ENCODE peak calls at places on chromosomes 11 and 22, in nine cellular contexts. I, C, N, J, Q, U, K, T and H are unnamed samples.

GRCh38 chr11:10305262-10305963 is 540 bp downstream of the ADM start:
- DNase-seq in N (peak; percentile 32), I (peak; percentile 44), U (peak; percentile 52), C (peak; percentile 89), Q (peak; percentile 75), T (no peak), K (peak; percentile 42), J (peak; percentile 79), H (no peak)

GRCh38 chr11:121450424-121450823 is 1.7 kb upstream of the SORL1 start:
- DNase-seq in K (no peak), N (no peak), I (no peak), U (no peak), Q (no peak), J (no peak), T (no peak), C (no peak), H (no peak)

GRCh38 chr11:35011389-35011788 is 95.0 kb downstream of the PDHX start:
- DNase-seq in U (no peak), J (no peak), N (no peak), T (no peak), Q (no peak), C (no peak), I (no peak), K (no peak), H (no peak)

GRCh38 chr11:20110908-20111669 is 49.2 kb downstream of the DBX1 start:
- DNase-seq in J (peak; percentile 53), T (no peak), U (no peak), I (no peak), K (peak; percentile 49), N (no peak), Q (no peak), C (no peak), H (peak; percentile 35)

GRCh38 chr11:31655483-31655882 is 145.9 kb downstream of the ELP4 start:
- DNase-seq in K (no peak), T (no peak), I (no peak), Q (no peak), J (no peak), U (no peak), N (no peak), C (no peak), H (no peak)

GRCh38 chr22:47270463-47271135 is 508.1 kb downstream of the TBC1D22A start:
- DNase-seq in I (no peak), T (no peak), U (no peak), K (no peak), J (no peak), C (no peak), N (no peak), Q (no peak), H (no peak)

GRCh38 chr11:116928102-116928777 is 90.8 kb upstream of the APOA1 start:
- DNase-seq in N (no peak), I (no peak), Q (no peak), K (no peak), U (no peak), C (no peak), T (no peak), J (no peak), H (no peak)

GRCh38 chr11:85076535-85077330 is 550.4 kb downstream of the DLG2 start:
- DNase-seq in J (no peak), T (no peak), Q (no peak), C (no peak), K (no peak), I (no peak), U (no peak), N (no peak), H (no peak)

GRCh38 chr11:125251956-125252355 is 87.4 kb downstream of the PKNOX2 start:
- DNase-seq in I (no peak), T (no peak), Q (peak; percentile 47), N (no peak), C (no peak), J (no peak), U (no peak), K (no peak), H (no peak)

GRCh38 chr11:86244522-86245368 is at the start of gene EED:
- DNase-seq in Q (peak; percentile 98), T (peak; percentile 91), N (peak; percentile 97), C (peak; percentile 99), K (peak; percentile 94), U (peak; percentile 96), I (peak; percentile 91), J (peak; percentile 96), H (peak; percentile 92)

GRCh38 chr11:100687032-100687629 is at the start of gene ARHGAP42:
- DNase-seq in Q (peak; percentile 82), I (peak; percentile 67), C (peak; percentile 92), U (peak; percentile 75), K (peak; percentile 55), J (peak; percentile 85), N (peak; percentile 78), T (peak; percentile 64), H (peak; percentile 45)

GRCh38 chr11:32893947-32894827 is 1.6 kb downstream of the QSER1 start:
- DNase-seq in I (no peak), U (no peak), N (no peak), K (peak; percentile 26), C (no peak), Q (no peak), J (no peak), T (peak; percentile 61), H (no peak)

GRCh38 chr11:22666700-22667439 is 459 bp downstream of the GAS2 start:
- DNase-seq in I (no peak), C (peak; percentile 87), U (peak; percentile 66), N (peak; percentile 50), J (peak; percentile 82), K (no peak), Q (peak; percentile 68), T (no peak), H (no peak)

GRCh38 chr11:87878373-87878779 is 296.9 kb downstream of the RAB38 start:
- DNase-seq in K (peak; percentile 20), Q (no peak), U (no peak), N (no peak), J (no peak), T (no peak), I (no peak), C (no peak), H (no peak)

GRCh38 chr22:35617137-35617755 is at the start of gene MB:
- DNase-seq in N (peak; percentile 84), T (peak; percentile 68), K (no peak), I (no peak), C (no peak), Q (no peak), U (peak; percentile 70), J (no peak), H (no peak)

GRCh38 chr22:45966320-45966891 is 10.6 kb downstream of the WNT7B start:
- DNase-seq in U (no peak), I (no peak), T (no peak), K (no peak), Q (no peak), J (no peak), C (peak; percentile 69), N (no peak), H (peak; percentile 13)

GRCh38 chr11:118652681-118653181 is 26.7 kb downstream of the TREH start:
- DNase-seq in U (no peak), Q (no peak), T (no peak), I (no peak), J (no peak), N (no peak), K (no peak), C (no peak), H (no peak)

GRCh38 chr11:65576867-65577755 is 1.3 kb downstream of the EHBP1L1 start:
- DNase-seq in T (peak; percentile 84), I (peak; percentile 80), J (no peak), U (peak; percentile 61), K (peak; percentile 77), Q (peak; percentile 88), C (peak; percentile 85), N (peak; percentile 85), H (no peak)

DNA sequence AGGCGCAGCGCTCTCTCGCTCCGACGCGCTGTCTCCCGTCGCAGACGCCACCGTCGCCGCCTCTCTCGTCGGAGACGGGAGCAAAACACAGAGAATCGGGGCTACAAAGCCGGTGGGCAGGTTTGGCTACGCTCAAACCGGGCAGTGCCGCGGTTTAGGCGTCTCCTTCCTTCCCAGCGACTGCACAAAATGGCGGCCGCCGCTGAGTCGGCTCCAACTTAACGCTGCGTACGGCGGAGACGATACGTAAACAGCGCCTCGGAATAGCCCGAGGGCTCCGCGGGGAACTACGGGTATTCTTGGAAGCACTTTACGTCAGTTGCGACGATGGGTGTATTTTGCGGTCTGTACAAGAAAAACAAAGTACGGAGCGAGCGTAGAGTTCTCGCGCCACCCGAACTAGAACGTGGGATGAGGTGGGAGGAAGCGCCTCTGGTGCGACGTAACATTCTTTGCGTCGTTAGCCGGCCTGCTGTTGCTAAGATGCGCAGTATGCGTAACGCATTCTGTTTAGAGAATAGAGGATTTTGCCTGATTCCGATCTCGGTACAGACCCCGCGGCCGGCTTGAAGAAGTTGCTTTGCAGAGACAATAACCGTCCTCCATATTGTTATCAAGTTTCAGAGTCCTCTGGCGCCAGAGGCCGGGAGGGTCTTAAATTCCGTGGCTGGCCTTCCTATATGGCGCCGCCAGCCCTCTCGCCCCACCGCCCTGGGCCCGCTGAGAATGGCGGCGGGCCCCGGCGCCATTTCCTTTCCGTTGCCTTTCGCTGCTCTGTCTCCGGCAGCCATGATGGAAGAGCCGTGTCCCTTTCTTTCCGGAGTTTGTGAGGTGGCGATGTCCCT is at the start of gene DDX17:
- DNase-seq in T (peak; percentile 98), N (peak; percentile 91), K (peak; percentile 96), Q (peak; percentile 95), J (peak; percentile 93), U (peak; percentile 91), I (peak; percentile 95), C (peak; percentile 94), H (peak; percentile 91)
- TF ChIP-seq CTCF in T (no peak), N (no peak), K (no peak), Q (no peak), J (no peak), U (no peak), I (no peak), C (no peak), H (no peak)

GRCh38 chr11:107372439-107372838 is 85.2 kb downstream of the CWF19L2 start:
- DNase-seq in N (no peak), J (no peak), I (no peak), Q (no peak), T (no peak), C (no peak), U (no peak), K (no peak), H (no peak)
- H3K27ac ChIP-seq in N (no peak overlapping the region), J (no peak overlapping the region), I (no peak overlapping the region), Q (no peak overlapping the region), T (no peak overlapping the region), C (no peak overlapping the region), U (no peak overlapping the region), K (no peak overlapping the region), H (no peak overlapping the region)

GRCh38 chr11:63682045-63682915 is 980 bp downstream of the RTN3 start:
- DNase-seq in T (no peak), C (no peak), Q (no peak), N (no peak), I (peak; percentile 43), J (peak; percentile 56), U (no peak), K (peak; percentile 34), H (peak; percentile 61)
- H3K4me3 ChIP-seq in T (peak overlapping the region; percentile 92), C (peak overlapping the region; percentile 85), Q (peak overlapping the region; percentile 92), N (peak overlapping the region; percentile 96), I (peak overlapping the region; percentile 84), J (peak overlapping the region; percentile 74), U (peak overlapping the region; percentile 88), K (peak overlapping the region; percentile 96), H (peak overlapping the region; percentile 96)

DNA sequence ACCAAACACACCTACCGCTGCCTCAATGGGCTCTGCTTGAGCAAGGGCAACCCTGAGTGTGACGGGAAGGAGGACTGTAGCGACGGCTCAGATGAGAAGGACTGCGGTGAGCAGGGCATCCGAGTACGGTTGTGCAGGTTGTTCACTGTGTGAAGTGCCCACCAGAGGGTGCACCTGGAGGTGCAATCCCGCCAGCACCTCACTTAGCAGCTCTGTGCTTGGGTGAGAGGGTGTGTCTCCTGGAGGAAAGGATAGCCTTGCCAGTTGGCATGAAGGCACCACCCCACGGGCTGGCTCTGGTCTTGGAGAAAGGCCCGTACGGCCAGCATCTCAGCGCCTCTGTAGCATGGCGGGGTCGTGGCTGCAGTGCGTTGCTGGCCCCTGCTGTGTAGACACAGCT is 39.4 kb downstream of the ST14 start:
- DNase-seq in K (no peak), I (no peak), N (no peak), U (no peak), Q (no peak), C (no peak), T (no peak), J (no peak), H (no peak)
- TF ChIP-seq CTCF in K (no peak), I (no peak), N (no peak), U (no peak), Q (no peak), C (no peak), T (no peak), J (no peak), H (no peak)